ENCODE peak calls at places on chromosome 21, in ten cellular contexts. Z, G, J, O, C, T, F, P, E and N are unnamed samples. For H3K4me1, the result is how much of the 10 kb centered on the place peaks cover.

GRCh38 chr21:39040494-39041110 is 142.6 kb downstream of the PSMG1 start:
- DNase-seq in C (no peak), P (no peak), T (no peak), O (no peak), E (no peak), G (no peak), F (no peak), Z (no peak), J (no peak), N (no peak)

GRCh38 chr21:31161157-31161556 is 122.9 kb upstream of the KRTAP19-8 start:
- DNase-seq in O (no peak), E (no peak), T (no peak), P (no peak), F (no peak), J (no peak), C (peak), G (no peak), Z (no peak), N (no peak)

GRCh38 chr21:46159390-46159789 is 4.0 kb upstream of the FTCD start:
- DNase-seq in F (no peak), Z (no peak), J (no peak), O (peak), E (peak), C (no peak), T (no peak), P (no peak), G (no peak), N (peak)

GRCh38 chr21:38297193-38297592 is 40.4 kb downstream of the KCNJ15 start:
- DNase-seq in P (no peak), E (no peak), G (peak), Z (no peak), J (no peak), F (no peak), O (no peak), T (no peak), C (peak), N (no peak)

GRCh38 chr21:20418353-20418752 is 579.9 kb upstream of the NCAM2 start:
- DNase-seq in P (no peak), T (no peak), Z (no peak), J (no peak), G (no peak), C (no peak), E (no peak), O (no peak), F (no peak), N (no peak)

GRCh38 chr21:17688912-17689874 is 76.5 kb upstream of the BTG3 start:
- DNase-seq in Z (no peak), F (peak), P (peak), O (peak), E (no peak), C (peak), G (peak), T (peak), J (peak), N (peak)

GRCh38 chr21:19286901-19287300 is 883.3 kb upstream of the TMPRSS15 start:
- DNase-seq in G (no peak), J (no peak), F (no peak), P (no peak), O (no peak), C (no peak), Z (no peak), E (no peak), T (no peak), N (no peak)

GRCh38 chr21:38181101-38181500 is 75.7 kb upstream of the KCNJ15 start:
- DNase-seq in J (no peak), F (no peak), C (no peak), O (no peak), P (no peak), T (no peak), E (no peak), Z (no peak), G (no peak), N (no peak)

GRCh38 chr21:39033878-39034589 is 149.2 kb downstream of the PSMG1 start:
- DNase-seq in Z (no peak), G (peak), C (no peak), O (peak), E (no peak), P (peak), J (peak), T (no peak), F (no peak), N (no peak)

GRCh38 chr21:38989745-38990423 is 184.2 kb downstream of the ETS2 start:
- DNase-seq in O (peak), J (peak), T (no peak), G (peak), C (peak), P (peak), F (no peak), E (peak), Z (no peak), N (peak)

GRCh38 chr21:46142581-46143473 is 12.6 kb downstream of the FTCD start:
- DNase-seq in C (no peak), F (peak), J (no peak), G (no peak), O (no peak), E (no peak), Z (no peak), T (no peak), P (no peak), N (peak)

GRCh38 chr21:38768385-38769071 is 37.2 kb upstream of the ETS2 start:
- DNase-seq in E (no peak), J (no peak), F (no peak), C (peak), O (no peak), P (no peak), T (no peak), Z (no peak), G (no peak), N (no peak)

DNA sequence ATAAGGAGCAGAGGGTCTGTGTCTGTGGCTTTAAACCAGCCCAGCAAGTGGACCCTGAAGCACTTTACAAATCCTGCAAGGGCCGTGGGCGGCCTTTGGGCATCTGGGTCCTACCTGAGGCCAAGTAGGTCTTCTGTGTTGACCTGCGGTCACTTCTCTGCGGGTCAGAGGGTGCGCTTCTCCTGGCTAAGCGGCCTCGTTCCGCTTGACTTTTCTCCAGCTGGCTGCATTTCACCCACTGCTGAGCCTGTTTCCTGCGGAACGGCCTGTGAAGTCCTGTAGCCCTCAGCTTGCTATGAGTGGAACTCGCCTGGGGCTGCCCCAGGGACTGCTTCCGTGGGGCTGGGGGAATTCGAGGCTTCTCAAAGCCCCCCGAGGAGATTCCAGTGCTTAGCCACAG is 43.3 kb downstream of the SLC37A1 start:
- DNase-seq in O (no peak), E (no peak), Z (no peak), J (peak), C (no peak), F (peak), G (no peak), P (no peak), T (no peak), N (peak)
- H3K4me1 ChIP-seq in O (under half), E (under half), Z (under half), J (under half), C (under half), F (under half), G (under half), P (under half), T (under half), N (under half)

GRCh38 chr21:14584357-14585095 is 38.4 kb upstream of the SAMSN1 start:
- DNase-seq in E (no peak), O (no peak), P (no peak), T (no peak), J (no peak), C (no peak), G (no peak), Z (no peak), F (no peak), N (no peak)
- TF ChIP-seq POLR2A in E (no peak), O (no peak), P (no peak), T (no peak), J (no peak), C (no peak), G (no peak), Z (no peak), F (no peak), N (no peak)

DNA sequence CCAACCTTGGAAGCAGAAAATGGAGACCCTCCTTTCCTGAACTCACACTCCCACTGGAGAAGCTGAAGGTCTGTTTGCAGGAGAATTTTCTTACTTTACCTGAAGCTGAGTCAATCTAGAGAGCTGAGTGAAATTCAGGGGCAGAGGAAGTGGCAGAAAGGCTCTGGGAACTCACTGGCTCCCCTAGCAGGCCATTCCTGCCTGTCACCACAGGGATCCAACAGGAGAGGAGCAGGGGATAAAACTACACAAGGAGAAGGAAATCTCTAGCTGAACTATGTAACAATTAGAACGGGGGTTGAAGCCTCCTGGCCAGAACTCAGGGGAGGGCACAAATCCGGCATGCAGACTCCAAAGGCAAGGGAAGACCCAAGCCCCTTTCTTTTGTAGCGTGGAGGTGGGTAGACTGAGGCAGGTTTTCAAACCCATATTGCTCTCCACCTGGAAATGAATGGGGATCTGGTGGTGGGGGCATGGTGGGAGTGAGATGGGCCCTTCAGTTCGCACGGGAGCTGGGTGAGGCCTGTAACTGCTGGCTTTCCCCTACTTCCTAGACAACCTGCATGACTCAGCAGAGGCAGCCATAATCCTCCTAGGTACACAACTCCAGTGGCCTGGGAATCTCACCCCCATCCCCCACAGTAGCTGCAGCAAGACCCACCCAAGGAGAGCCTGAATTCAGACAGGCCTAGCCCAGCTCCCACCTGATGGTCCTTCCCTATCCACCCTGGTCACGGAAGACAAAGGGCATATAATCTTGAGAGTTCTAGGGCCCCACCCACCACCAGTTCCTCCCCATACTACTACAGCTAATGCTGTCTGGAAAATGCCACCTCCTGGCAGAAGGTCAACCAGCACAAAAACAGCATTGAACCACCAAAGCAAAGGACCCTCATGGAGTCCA is 158.1 kb downstream of the LTN1 start:
- DNase-seq in C (no peak), J (no peak), F (no peak), G (no peak), E (no peak), Z (no peak), T (no peak), P (no peak), O (no peak), N (no peak)
- H3K4me1 ChIP-seq in C (under half), J (under half), F (under half), G (under half), E (under half), Z (under half), T (under half), P (under half), O (under half), N (under half)

GRCh38 chr21:34890258-34890723 is 158.8 kb downstream of the RUNX1 start:
- DNase-seq in E (no peak), F (no peak), C (no peak), O (no peak), T (no peak), J (no peak), Z (no peak), P (peak), G (no peak), N (no peak)

GRCh38 chr21:34888569-34889286 is 160.4 kb downstream of the RUNX1 start:
- DNase-seq in E (peak), O (peak), T (peak), J (peak), G (peak), P (peak), C (peak), F (peak), Z (peak), N (peak)

GRCh38 chr21:34887729-34888568 is 161.2 kb downstream of the RUNX1 start:
- DNase-seq in F (peak), Z (peak), E (peak), O (peak), C (peak), P (peak), T (peak), G (peak), J (peak), N (peak)

GRCh38 chr21:34889537-34890257 is 159.4 kb downstream of the RUNX1 start:
- DNase-seq in O (peak), J (peak), T (peak), E (peak), P (peak), F (peak), G (peak), C (peak), Z (peak), N (peak)

GRCh38 chr21:34889287-34889536 is 159.9 kb downstream of the RUNX1 start:
- DNase-seq in P (peak), G (peak), E (peak), F (peak), C (peak), O (peak), J (no peak), T (no peak), Z (no peak), N (peak)
- TF ChIP-seq POLR2A in P (peak), G (no peak), E (no peak), F (no peak), C (no peak), O (no peak), J (no peak), T (no peak), Z (no peak), N (no peak)

GRCh38 chr21:42236014-42236413 is 17.1 kb downstream of the ABCG1 start:
- DNase-seq in C (no peak), P (no peak), Z (no peak), J (peak), O (peak), T (no peak), E (peak), G (no peak), F (peak), N (no peak)
- H3K4me1 ChIP-seq in C (under half), P (under half), Z (under half), J (under half), O (half or more), T (half or more), E (half or more), G (under half), F (half or more), N (under half)

GRCh38 chr21:16241021-16241420 is 511.2 kb downstream of the USP25 start:
- DNase-seq in J (no peak), C (no peak), E (no peak), O (no peak), P (no peak), T (no peak), G (no peak), Z (no peak), F (no peak), N (no peak)
- TF ChIP-seq POLR2A in J (no peak), C (no peak), E (no peak), O (no peak), P (no peak), T (no peak), G (no peak), Z (no peak), F (no peak), N (no peak)

GRCh38 chr21:41958886-41959563 is 5.2 kb upstream of the C2CD2 start:
- DNase-seq in F (no peak), O (no peak), P (no peak), C (no peak), T (no peak), Z (no peak), J (no peak), E (peak), G (no peak), N (no peak)
- H3K4me1 ChIP-seq in F (under half), O (under half), P (half or more), C (under half), T (under half), Z (under half), J (under half), E (under half), G (under half), N (under half)

GRCh38 chr21:43193651-43194302 is 25.0 kb downstream of the CRYAA start:
- DNase-seq in Z (no peak), F (peak), O (no peak), E (peak), C (peak), P (no peak), T (peak), G (peak), J (peak), N (peak)
- TF ChIP-seq POLR2A in Z (no peak), F (no peak), O (no peak), E (no peak), C (no peak), P (no peak), T (no peak), G (peak), J (no peak), N (no peak)

GRCh38 chr21:44648557-44649311 is 2.5 kb downstream of the KRTAP10-11 start:
- DNase-seq in C (no peak), O (peak), F (no peak), P (no peak), E (no peak), T (no peak), G (no peak), Z (no peak), J (no peak), N (no peak)
- H3K4me1 ChIP-seq in C (under half), O (under half), F (under half), P (under half), E (under half), T (under half), G (under half), Z (under half), J (under half), N (under half)